ENCODE peak calls at places on chromosomes 13 and 19, in nine cellular contexts. A is lung; V is fibroblast of mammary gland; G is activated naive CD4-positive, alpha-beta T cell; Y is adrenal gland; X is NCI-H69; U is CD4-positive, CD25-positive, alpha-beta regulatory T cell; L is cardiac fibroblast; R is cardiac muscle cell. N is an unnamed sample.

GRCh38 chr19:3250675-3251074 is 26.2 kb downstream of the CELF5 start:
- DNase-seq in A (no peak), V (peak; percentile 24), G (no peak), Y (no peak), X (peak; percentile 48), U (peak; percentile 24), L (peak; percentile 28), R (no peak), N (peak; percentile 28)

GRCh38 chr13:100392709-100393630 is 195.6 kb downstream of the GGACT start:
- DNase-seq in A (peak; percentile 78), V (peak; percentile 100), G (no peak), Y (peak; percentile 94), X (peak; percentile 95), U (no peak), L (peak; percentile 99), R (peak; percentile 37), N (no peak)

GRCh38 chr19:45428385-45429231 is 4.9 kb upstream of the ERCC1 start:
- DNase-seq in A (no peak), V (peak; percentile 41), G (no peak), Y (no peak), X (peak; percentile 44), U (no peak), L (peak; percentile 62), R (peak; percentile 95), N (peak; percentile 73)

GRCh38 chr19:46896076-46896794 is 35.4 kb downstream of the ARHGAP35 start:
- DNase-seq in A (peak; percentile 43), V (no peak), G (no peak), Y (no peak), X (peak; percentile 66), U (no peak), L (no peak), R (no peak), N (no peak)

GRCh38 chr19:48642862-48643261 is 3.1 kb downstream of the CA11 start:
- DNase-seq in A (no peak), V (no peak), G (no peak), Y (no peak), X (no peak), U (no peak), L (no peak), R (no peak), N (no peak)

GRCh38 chr13:60000081-60000480 is 163.6 kb downstream of the DIAPH3 start:
- DNase-seq in A (no peak), V (no peak), G (no peak), Y (no peak), X (no peak), U (no peak), L (no peak), R (no peak), N (no peak)

GRCh38 chr13:27427663-27428062 is 3.2 kb downstream of the GTF3A start:
- DNase-seq in A (no peak), V (no peak), G (no peak), Y (peak; percentile 50), X (no peak), U (no peak), L (no peak), R (no peak), N (no peak)

GRCh38 chr13:40470665-40471064 is 195.8 kb downstream of the FOXO1 start:
- DNase-seq in A (no peak), V (peak; percentile 36), G (no peak), Y (no peak), X (no peak), U (no peak), L (no peak), R (no peak), N (no peak)

GRCh38 chr19:10568444-10568825 is 344 bp downstream of the CDKN2D start:
- DNase-seq in A (no peak), V (no peak), G (peak; percentile 34), Y (peak; percentile 38), X (peak; percentile 92), U (no peak), L (no peak), R (no peak), N (no peak)

GRCh38 chr13:38283346-38283745 is 66.3 kb upstream of the UFM1 start:
- DNase-seq in A (no peak), V (no peak), G (no peak), Y (no peak), X (no peak), U (no peak), L (peak; percentile 8), R (no peak), N (no peak)

GRCh38 chr19:47315125-47315821 is 5.6 kb downstream of the C5AR1 start:
- DNase-seq in A (peak; percentile 84), V (peak; percentile 100), G (no peak), Y (peak; percentile 92), X (peak; percentile 39), U (no peak), L (peak; percentile 99), R (no peak), N (no peak)

GRCh38 chr13:35917252-35917941 is 213.8 kb downstream of the DCLK1 start:
- DNase-seq in A (no peak), V (no peak), G (no peak), Y (no peak), X (peak; percentile 80), U (no peak), L (no peak), R (no peak), N (peak; percentile 2)

GRCh38 chr13:28637714-28638355 is 21.1 kb upstream of the POMP start:
- DNase-seq in A (no peak), V (no peak), G (no peak), Y (no peak), X (no peak), U (no peak), L (peak; percentile 34), R (no peak), N (no peak)

GRCh38 chr13:30441304-30441703 is 19.0 kb downstream of the UBE2L5 start:
- DNase-seq in A (no peak), V (no peak), G (no peak), Y (no peak), X (no peak), U (no peak), L (no peak), R (no peak), N (no peak)

GRCh38 chr19:38989066-38989605 is 13.6 kb upstream of the FBXO17 start:
- DNase-seq in A (no peak), V (no peak), G (no peak), Y (no peak), X (peak; percentile 40), U (no peak), L (no peak), R (peak; percentile 82), N (peak; percentile 80)

GRCh38 chr19:37855098-37855497 is 51.3 kb downstream of the WDR87 start:
- DNase-seq in A (no peak), V (peak; percentile 29), G (no peak), Y (peak; percentile 13), X (no peak), U (no peak), L (peak; percentile 25), R (no peak), N (no peak)

GRCh38 chr19:4084547-4084877 is 17.8 kb upstream of the ZBTB7A start:
- DNase-seq in A (no peak), V (no peak), G (no peak), Y (no peak), X (no peak), U (no peak), L (no peak), R (no peak), N (no peak)

GRCh38 chr19:11138659-11139526 is 16.7 kb downstream of the SPC24 start:
- DNase-seq in A (peak; percentile 62), V (peak; percentile 86), G (no peak), Y (peak; percentile 94), X (peak; percentile 72), U (no peak), L (peak; percentile 83), R (peak; percentile 42), N (peak; percentile 49)

GRCh38 chr19:590396-590745 is 690 bp downstream of the HCN2 start:
- DNase-seq in A (no peak), V (peak; percentile 21), G (no peak), Y (no peak), X (peak; percentile 71), U (no peak), L (peak; percentile 36), R (peak; percentile 57), N (peak; percentile 39)

GRCh38 chr19:1079566-1080111 is 12.7 kb downstream of the ARHGAP45 start:
- DNase-seq in A (no peak), V (no peak), G (no peak), Y (no peak), X (peak; percentile 85), U (no peak), L (no peak), R (no peak), N (no peak)

GRCh38 chr19:23116802-23117571 is at the start of gene ZNF730:
- DNase-seq in A (no peak), V (peak; percentile 83), G (no peak), Y (no peak), X (no peak), U (peak; percentile 9), L (peak; percentile 85), R (peak; percentile 88), N (peak; percentile 93)

GRCh38 chr13:97043302-97043701 is 49.0 kb upstream of the OXGR1 start:
- DNase-seq in A (no peak), V (peak; percentile 96), G (no peak), Y (no peak), X (no peak), U (no peak), L (peak; percentile 76), R (no peak), N (no peak)

GRCh38 chr13:45737571-45738002 is 35.5 kb downstream of the CBY2 start:
- DNase-seq in A (no peak), V (no peak), G (no peak), Y (no peak), X (peak; percentile 1), U (no peak), L (no peak), R (no peak), N (no peak)

GRCh38 chr13:90806905-90807304 is 540.6 kb upstream of the MIR17HG start:
- DNase-seq in A (no peak), V (no peak), G (no peak), Y (no peak), X (peak; percentile 43), U (no peak), L (no peak), R (no peak), N (no peak)

GRCh38 chr19:55488986-55489710 is 912 bp downstream of the SSC5D start:
- DNase-seq in A (no peak), V (peak; percentile 30), G (no peak), Y (no peak), X (no peak), U (no peak), L (no peak), R (no peak), N (no peak)

GRCh38 chr19:1276620-1277007 is 1.3 kb downstream of the FAM174C start:
- DNase-seq in A (no peak), V (no peak), G (no peak), Y (peak; percentile 48), X (no peak), U (no peak), L (no peak), R (no peak), N (no peak)

GRCh38 chr19:6480843-6481415 is 658 bp downstream of the DENND1C start:
- DNase-seq in A (no peak), V (no peak), G (no peak), Y (no peak), X (no peak), U (no peak), L (no peak), R (no peak), N (no peak)

GRCh38 chr13:44768233-44768632 is 192.1 kb upstream of the TSC22D1 start:
- DNase-seq in A (no peak), V (no peak), G (no peak), Y (no peak), X (no peak), U (no peak), L (peak; percentile 26), R (no peak), N (no peak)

GRCh38 chr13:30148791-30149190 is 158.6 kb downstream of the KATNAL1 start:
- DNase-seq in A (no peak), V (no peak), G (no peak), Y (no peak), X (no peak), U (no peak), L (no peak), R (no peak), N (no peak)

GRCh38 chr19:33399745-33400681 is 26.5 kb downstream of the CEBPG start:
- DNase-seq in A (no peak), V (no peak), G (no peak), Y (no peak), X (no peak), U (no peak), L (no peak), R (no peak), N (no peak)

GRCh38 chr13:112204881-112205327 is 138.0 kb downstream of the SOX1 start:
- DNase-seq in A (no peak), V (no peak), G (no peak), Y (no peak), X (no peak), U (no peak), L (no peak), R (peak; percentile 7), N (peak; percentile 68)